ENCODE peak calls at places on chromosomes 2 and 18, in six cellular contexts. Q is HTR-8/SVneo; P is caudate nucleus; V is left ventricle myocardium inferior; R is stimulated activated CD4-positive, alpha-beta T cell treated with anti-CD3 and anti-CD28 coated beads, Interleukin-15, amount 100 ng/mL, for 1 hour; A is C1 segment of cervical spinal cord. L is an unnamed sample.

GRCh38 chr2:169979025-169979424 is 151.8 kb downstream of the UBR3 start:
- DNase-seq in Q (no peak), P (no peak), V (no peak), R (no peak), A (no peak), L (no peak)

GRCh38 chr18:59553273-59553672 is 143.9 kb downstream of the CCBE1 start:
- DNase-seq in Q (no peak), P (no peak), V (no peak), R (no peak), A (no peak), L (no peak)

GRCh38 chr2:71612581-71613520 is 159.5 kb downstream of the DYSF start:
- DNase-seq in Q (no peak), P (no peak), V (no peak), R (no peak), A (no peak), L (no peak)

GRCh38 chr2:102004588-102004987 is 12.8 kb downstream of the IL1R2 start:
- DNase-seq in Q (no peak), P (no peak), V (no peak), R (no peak), A (no peak), L (no peak)

GRCh38 chr2:215361211-215361875 is 49.5 kb downstream of the ATIC start:
- DNase-seq in Q (no peak), P (no peak), V (no peak), R (no peak), A (no peak), L (no peak)

GRCh38 chr18:79372991-79373390 is 22.7 kb upstream of the NFATC1 start:
- DNase-seq in Q (no peak), P (no peak), V (no peak), R (no peak), A (no peak), L (no peak)

GRCh38 chr2:47905454-47906260 is 641 bp downstream of the FBXO11 start:
- DNase-seq in Q (no peak), P (peak), V (peak), R (peak), A (peak), L (peak)

GRCh38 chr2:128637481-128638155 is 318.9 kb upstream of the HS6ST1 start:
- DNase-seq in Q (no peak), P (no peak), V (no peak), R (no peak), A (no peak), L (no peak)

GRCh38 chr2:72145658-72146329 is 1.9 kb downstream of the CYP26B1 start:
- DNase-seq in Q (no peak), P (no peak), V (peak), R (no peak), A (no peak), L (no peak)

GRCh38 chr18:7319161-7319560 is 88.3 kb downstream of the LRRC30 start:
- DNase-seq in Q (no peak), P (no peak), V (no peak), R (no peak), A (no peak), L (no peak)

GRCh38 chr2:20185176-20186022 is 39.5 kb downstream of the SDC1 start:
- DNase-seq in Q (peak), P (no peak), V (peak), R (no peak), A (no peak), L (no peak)

GRCh38 chr2:152221870-152222269 is 46.3 kb upstream of the STAM2 start:
- DNase-seq in Q (no peak), P (no peak), V (no peak), R (no peak), A (no peak), L (no peak)

GRCh38 chr2:133884739-133885381 is 316.6 kb upstream of the NCKAP5 start:
- DNase-seq in Q (no peak), P (no peak), V (no peak), R (no peak), A (no peak), L (no peak)

GRCh38 chr2:191691898-191692297 is 14.0 kb downstream of the NABP1 start:
- DNase-seq in Q (no peak), P (no peak), V (no peak), R (no peak), A (no peak), L (no peak)

GRCh38 chr2:174236429-174236828 is 11.9 kb downstream of the OLA1 start:
- DNase-seq in Q (no peak), P (no peak), V (no peak), R (no peak), A (no peak), L (no peak)

GRCh38 chr2:147937744-147938349 is 82.7 kb downstream of the ORC4 start:
- DNase-seq in Q (peak), P (no peak), V (no peak), R (no peak), A (no peak), L (no peak)

GRCh38 chr2:141968377-141968920 is 162.4 kb downstream of the LRP1B start:
- DNase-seq in Q (no peak), P (no peak), V (no peak), R (no peak), A (no peak), L (no peak)